ENCODE peak calls at places on chromosomes 4 and X, in nine cellular contexts. O is cardiac fibroblast, H is GM12865, L is brain microvascular endothelial cell, T is bronchial epithelial cell, F is uterus, N is GM06990, I is AG04450, Y is colonic mucosa. E is an unnamed sample.
A peak's percentile ranks its signal among the peaks of the same experiment; 100 is the strongest.

GRCh38 chrX:46686003-46686645 is 72.8 kb downstream of the SLC9A7 start:
- DNase-seq in T (peak; percentile 25), F (peak; percentile 17), O (peak; percentile 52), Y (peak; percentile 21), N (no peak), L (peak; percentile 38), I (no peak), H (peak; percentile 59), E (peak; percentile 54)

GRCh38 chr4:68378226-68378625 is 28.3 kb upstream of the YTHDC1 start:
- DNase-seq in O (no peak), Y (no peak), T (no peak), L (no peak), N (no peak), I (no peak), F (no peak), H (no peak), E (no peak)

GRCh38 chr4:91935217-91935616 is 368.5 kb upstream of the GRID2 start:
- DNase-seq in N (no peak), F (no peak), Y (no peak), T (no peak), L (no peak), I (no peak), H (no peak), O (no peak), E (no peak)

GRCh38 chr4:127781303-127782024 is 658 bp upstream of the HSPA4L start:
- DNase-seq in N (peak; percentile 11), Y (no peak), I (no peak), O (peak; percentile 63), L (no peak), H (no peak), F (peak; percentile 58), T (no peak), E (peak; percentile 32)

GRCh38 chr4:11635336-11635735 is 206.6 kb upstream of the HS3ST1 start:
- DNase-seq in O (peak; percentile 42), N (no peak), F (no peak), H (no peak), L (peak; percentile 22), T (peak; percentile 99), Y (no peak), I (peak; percentile 61), E (peak; percentile 31)

GRCh38 chr4:112075129-112075753 is 70.0 kb upstream of the FAM241A start:
- DNase-seq in O (peak; percentile 77), N (no peak), I (no peak), H (peak; percentile 57), F (no peak), T (peak; percentile 73), L (peak; percentile 83), Y (peak; percentile 38), E (peak; percentile 86)

GRCh38 chrX:74382613-74383012 is 38.7 kb upstream of the SLC16A2 start:
- DNase-seq in H (peak; percentile 49), Y (peak; percentile 75), L (peak; percentile 56), O (peak; percentile 72), T (peak; percentile 60), N (peak; percentile 2), F (peak; percentile 39), I (peak; percentile 10), E (peak; percentile 76)

GRCh38 chr4:176565044-176565443 is 227.7 kb downstream of the VEGFC start:
- DNase-seq in N (no peak), T (no peak), L (no peak), F (no peak), O (no peak), H (no peak), I (no peak), Y (no peak), E (peak; percentile 43)

GRCh38 chr4:110632506-110633357 is 9.9 kb upstream of the PITX2 start:
- DNase-seq in T (no peak), F (no peak), I (no peak), H (no peak), N (no peak), L (no peak), O (no peak), Y (no peak), E (no peak)

GRCh38 chr4:28247805-28248204 is 1387.2 kb downstream of the STIM2 start:
- DNase-seq in Y (no peak), H (no peak), T (peak; percentile 71), L (no peak), F (no peak), N (no peak), O (no peak), I (no peak), E (no peak)

GRCh38 chrX:53313746-53314105 is 32.3 kb upstream of the IQSEC2 start:
- DNase-seq in L (no peak), F (no peak), H (no peak), Y (no peak), I (no peak), N (no peak), O (no peak), T (no peak), E (no peak)

GRCh38 chr4:75621715-75622114 is 8.6 kb downstream of the CDKL2 start:
- DNase-seq in F (no peak), O (no peak), T (no peak), N (no peak), I (no peak), L (no peak), Y (no peak), H (no peak), E (no peak)

GRCh38 chr4:174873931-174874330 is 44.2 kb upstream of the ADAM29 start:
- DNase-seq in F (no peak), L (peak; percentile 33), O (no peak), I (no peak), H (peak; percentile 61), N (no peak), Y (no peak), T (peak; percentile 13), E (peak; percentile 4)

GRCh38 chr4:97587912-97588311 is 555.4 kb downstream of the STPG2 start:
- DNase-seq in Y (no peak), H (no peak), I (no peak), N (no peak), T (peak; percentile 81), O (no peak), F (no peak), L (peak; percentile 39), E (peak; percentile 67)

GRCh38 chr4:119212964-119213606 is 572 bp downstream of the USP53 start:
- DNase-seq in Y (peak; percentile 83), L (peak; percentile 97), T (peak; percentile 87), H (peak; percentile 89), F (peak; percentile 82), I (peak; percentile 75), N (no peak), O (peak; percentile 94), E (peak; percentile 95)
- TF ChIP-seq CTCF in Y (no peak), L (peak; percentile 66), T (peak; percentile 53), H (peak; percentile 43), F (no peak), I (peak; percentile 42), N (peak; percentile 67), O (peak; percentile 42), E (peak; percentile 34)

GRCh38 chrX:54994668-54995452 is 872 bp upstream of the PFKFB1 start:
- DNase-seq in N (no peak), O (no peak), I (no peak), L (no peak), T (no peak), F (no peak), H (no peak), Y (no peak), E (no peak)

GRCh38 chrX:54995621-54996020 is 1.6 kb upstream of the PFKFB1 start:
- DNase-seq in N (no peak), F (no peak), O (no peak), Y (no peak), I (no peak), T (no peak), H (no peak), L (no peak), E (no peak)

GRCh38 chrX:54994099-54994498 is at the start of gene PFKFB1:
- DNase-seq in O (no peak), T (no peak), F (no peak), H (no peak), L (no peak), I (no peak), Y (no peak), N (no peak), E (no peak)

DNA sequence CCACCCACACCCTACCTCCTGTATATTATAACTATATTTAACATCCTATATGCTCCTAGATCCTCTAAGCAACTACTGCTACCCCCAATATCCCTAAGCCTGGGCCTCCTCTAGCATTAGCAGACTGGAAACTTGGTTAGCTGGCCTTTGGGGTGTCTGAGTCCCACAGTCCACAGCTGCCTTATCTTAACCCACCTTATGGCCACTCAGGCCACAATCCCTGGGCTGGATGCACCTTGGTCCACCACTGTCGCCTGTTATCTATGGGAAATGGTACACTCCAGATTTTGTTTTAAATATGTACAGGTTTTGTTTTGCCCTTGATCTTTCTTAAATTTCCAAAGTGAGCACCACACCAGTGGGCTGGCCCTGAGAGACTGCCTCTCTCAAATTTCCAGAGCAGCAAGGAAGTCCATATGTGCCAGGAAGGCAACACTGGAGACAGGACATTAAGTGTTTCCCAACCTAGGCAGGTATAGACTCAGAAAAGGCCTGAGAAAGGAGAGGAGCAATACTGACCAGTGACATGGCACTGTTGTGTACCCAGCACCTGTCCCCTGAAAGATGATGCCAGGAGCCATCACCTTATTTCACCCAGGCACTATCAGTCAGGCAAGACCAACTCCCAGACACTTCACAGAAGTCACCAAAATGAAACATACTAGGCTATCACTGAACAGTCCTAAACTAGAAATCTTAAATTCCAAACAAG is 921 bp downstream of the PFKFB1 start:
- DNase-seq in I (no peak), N (no peak), O (no peak), Y (no peak), T (no peak), F (no peak), L (no peak), H (no peak), E (no peak)
- H3K4me3 ChIP-seq in I (no peak overlapping the region), N (no peak overlapping the region), O (no peak overlapping the region), Y (no peak overlapping the region), T (no peak overlapping the region), F (no peak overlapping the region), L (no peak overlapping the region), H (no peak overlapping the region), E (no peak overlapping the region)

GRCh38 chr4:136637071-136637777 is 895.1 kb downstream of the PCDH18 start:
- DNase-seq in N (no peak), L (peak; percentile 18), F (no peak), Y (no peak), I (no peak), H (peak; percentile 30), T (no peak), O (peak; percentile 13), E (peak; percentile 8)
- TF ChIP-seq CTCF in N (peak; percentile 36), L (peak; percentile 64), F (no peak), Y (peak; percentile 15), I (peak; percentile 50), H (peak; percentile 49), T (peak; percentile 18), O (peak; percentile 60), E (peak; percentile 34)

DNA sequence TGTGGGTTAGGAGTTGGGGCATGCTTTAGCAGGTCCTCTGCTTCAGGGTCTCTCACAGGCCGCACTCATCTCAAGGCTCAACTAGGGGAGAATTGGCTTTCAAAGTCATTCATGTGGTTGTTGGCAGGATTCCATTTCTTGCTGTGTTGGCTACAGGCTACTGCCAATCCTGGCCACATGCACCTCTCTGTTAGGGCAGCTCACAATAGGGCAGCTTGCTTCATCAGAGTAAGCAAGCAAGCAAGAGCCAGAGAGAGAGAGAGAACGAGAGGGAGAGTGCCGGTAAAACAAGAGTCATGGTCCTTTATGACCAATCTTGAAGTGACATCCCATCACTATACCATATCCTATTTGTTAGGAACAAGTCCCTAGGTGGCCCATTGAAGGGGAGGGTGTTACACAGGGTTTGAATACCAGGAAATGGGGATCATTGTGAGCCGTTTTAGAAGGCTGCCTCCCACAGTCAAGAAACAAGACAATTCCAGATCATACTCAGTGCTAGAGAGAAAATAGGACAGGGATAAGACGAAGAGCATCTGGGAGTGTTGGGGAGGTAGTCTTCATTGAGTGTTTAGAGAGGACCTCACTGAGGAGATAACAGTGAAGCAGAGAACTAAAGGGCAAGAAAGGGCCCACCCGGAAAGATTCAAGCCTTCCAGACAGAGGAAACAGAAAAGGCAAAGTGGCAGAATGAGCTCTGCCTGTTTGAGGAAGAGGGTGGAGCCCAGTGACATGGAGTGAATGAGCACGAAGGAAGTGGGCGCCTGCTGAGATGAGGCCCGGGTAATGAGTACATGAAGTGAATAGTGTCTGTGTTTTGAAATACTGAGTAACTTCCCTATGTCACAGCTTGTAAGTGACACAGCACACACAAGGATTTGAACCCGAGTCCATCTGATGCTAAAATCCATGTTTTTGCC is 32.8 kb upstream of the TLR2 start:
- DNase-seq in L (peak; percentile 32), N (no peak), T (peak; percentile 60), I (no peak), O (no peak), Y (no peak), F (no peak), H (no peak), E (peak; percentile 56)
- H3K4me3 ChIP-seq in L (no peak overlapping the region), N (no peak overlapping the region), T (no peak overlapping the region), I (no peak overlapping the region), O (no peak overlapping the region), Y (no peak overlapping the region), F (no peak overlapping the region), H (no peak overlapping the region), E (no peak overlapping the region)

E was measured in fibroblast of mammary gland.